ENCODE peak calls at places on chromosome 22, in four cellular contexts. One of them, this sample, is unnamed.

GRCh38 chr22:19597399-19597735 is 73.2 kb upstream of the CLDN5 start:
- DNase-seq in sigmoid colon: no peak
- DNase-seq in stomach: no peak
- DNase-seq in tibial nerve: no peak
- DNase-seq in this sample: no peak

GRCh38 chr22:43812149-43812842 is at the start of gene EFCAB6:
- DNase-seq in stomach: peak; percentile 96
- DNase-seq in tibial nerve: peak; percentile 88
- DNase-seq in sigmoid colon: peak; percentile 96
- DNase-seq in this sample: peak; percentile 95

GRCh38 chr22:20000246-20001081 is 16.2 kb downstream of the ARVCF start:
- DNase-seq in stomach: no peak
- DNase-seq in tibial nerve: no peak
- DNase-seq in sigmoid colon: no peak
- DNase-seq in this sample: no peak

GRCh38 chr22:46982635-46983034 is 220.2 kb downstream of the TBC1D22A start:
- DNase-seq in tibial nerve: no peak
- DNase-seq in stomach: no peak
- DNase-seq in sigmoid colon: no peak
- DNase-seq in this sample: no peak

GRCh38 chr22:25475554-25476022 is 88.9 kb upstream of the GRK3 start:
- DNase-seq in stomach: no peak
- DNase-seq in tibial nerve: no peak
- DNase-seq in sigmoid colon: peak; percentile 72
- DNase-seq in this sample: no peak

GRCh38 chr22:23684051-23684450 is 6.8 kb upstream of the RGL4 start:
- DNase-seq in sigmoid colon: no peak
- DNase-seq in stomach: peak; percentile 16
- DNase-seq in tibial nerve: peak; percentile 7
- DNase-seq in this sample: peak; percentile 55

GRCh38 chr22:45602004-45602733 is 69.5 kb upstream of the ATXN10 start:
- DNase-seq in stomach: no peak
- DNase-seq in sigmoid colon: peak; percentile 53
- DNase-seq in tibial nerve: no peak
- DNase-seq in this sample: no peak

GRCh38 chr22:50215297-50216049 is 14.7 kb downstream of the SELENOO start:
- DNase-seq in tibial nerve: no peak
- DNase-seq in sigmoid colon: peak; percentile 57
- DNase-seq in stomach: no peak
- DNase-seq in this sample: peak; percentile 58

GRCh38 chr22:44424867-44425351 is 73.1 kb downstream of the RTL6 start:
- DNase-seq in stomach: no peak
- DNase-seq in tibial nerve: no peak
- DNase-seq in sigmoid colon: peak; percentile 30
- DNase-seq in this sample: no peak

GRCh38 chr22:19199479-19199878 is 20.9 kb upstream of the SLC25A1 start:
- DNase-seq in stomach: no peak
- DNase-seq in tibial nerve: no peak
- DNase-seq in sigmoid colon: peak; percentile 13
- DNase-seq in this sample: no peak

GRCh38 chr22:22021160-22021750 is 38.7 kb upstream of the TOP3B start:
- DNase-seq in stomach: no peak
- DNase-seq in sigmoid colon: no peak
- DNase-seq in tibial nerve: no peak
- DNase-seq in this sample: no peak

GRCh38 chr22:42296381-42296853 is 26.0 kb upstream of the TCF20 start:
- DNase-seq in tibial nerve: no peak
- DNase-seq in sigmoid colon: peak; percentile 75
- DNase-seq in stomach: peak; percentile 30
- DNase-seq in this sample: peak; percentile 53

GRCh38 chr22:46024136-46024840 is 47.3 kb upstream of the WNT7B start:
- DNase-seq in stomach: no peak
- DNase-seq in tibial nerve: no peak
- DNase-seq in sigmoid colon: peak; percentile 48
- DNase-seq in this sample: no peak

GRCh38 chr22:36395922-36396321 is 8.2 kb upstream of the MYH9 start:
- DNase-seq in tibial nerve: no peak
- DNase-seq in sigmoid colon: no peak
- DNase-seq in stomach: no peak
- DNase-seq in this sample: no peak

GRCh38 chr22:26570864-26571525 is 18.9 kb downstream of the TPST2 start:
- DNase-seq in stomach: no peak
- DNase-seq in sigmoid colon: no peak
- DNase-seq in tibial nerve: no peak
- DNase-seq in this sample: no peak

GRCh38 chr22:21734540-21735197 is 925 bp downstream of the YPEL1 start:
- DNase-seq in tibial nerve: no peak
- DNase-seq in sigmoid colon: no peak
- DNase-seq in stomach: no peak
- DNase-seq in this sample: no peak

GRCh38 chr22:35092146-35092805 is 26.3 kb downstream of the ISX start:
- DNase-seq in stomach: no peak
- DNase-seq in sigmoid colon: peak; percentile 29
- DNase-seq in tibial nerve: no peak
- DNase-seq in this sample: no peak

GRCh38 chr22:49305966-49306631 is 521.6 kb downstream of the BRD1 start:
- DNase-seq in sigmoid colon: peak; percentile 21
- DNase-seq in tibial nerve: no peak
- DNase-seq in stomach: peak; percentile 13
- DNase-seq in this sample: no peak

GRCh38 chr22:45217806-45218205 is 22.9 kb downstream of the KIAA0930 start:
- DNase-seq in sigmoid colon: no peak
- DNase-seq in stomach: no peak
- DNase-seq in tibial nerve: no peak
- DNase-seq in this sample: no peak

GRCh38 chr22:21707677-21708076 is 27.9 kb downstream of the YPEL1 start:
- DNase-seq in sigmoid colon: no peak
- DNase-seq in tibial nerve: no peak
- DNase-seq in stomach: no peak
- DNase-seq in this sample: no peak

GRCh38 chr22:33520904-33521780 is 399.1 kb downstream of the LARGE1 start:
- DNase-seq in tibial nerve: no peak
- DNase-seq in sigmoid colon: no peak
- DNase-seq in stomach: no peak
- DNase-seq in this sample: no peak

GRCh38 chr22:42688241-42688913 is 32.3 kb downstream of the A4GALT start:
- DNase-seq in tibial nerve: peak; percentile 86
- DNase-seq in stomach: peak; percentile 85
- DNase-seq in sigmoid colon: peak; percentile 98
- DNase-seq in this sample: peak; percentile 90

GRCh38 chr22:22698263-22698750 is 53.9 kb downstream of the GGTLC2 start:
- DNase-seq in sigmoid colon: no peak
- DNase-seq in tibial nerve: no peak
- DNase-seq in stomach: no peak
- DNase-seq in this sample: no peak

GRCh38 chr22:45240137-45240809 is 421 bp downstream of the KIAA0930 start:
- DNase-seq in sigmoid colon: no peak
- DNase-seq in stomach: no peak
- DNase-seq in tibial nerve: no peak
- DNase-seq in this sample: peak; percentile 43

GRCh38 chr22:36365020-36365411 is 22.8 kb downstream of the MYH9 start:
- DNase-seq in tibial nerve: no peak
- DNase-seq in stomach: peak; percentile 65
- DNase-seq in sigmoid colon: peak; percentile 90
- DNase-seq in this sample: no peak

GRCh38 chr22:22460635-22461034 is 47.9 kb downstream of the ZNF280B start:
- DNase-seq in tibial nerve: no peak
- DNase-seq in stomach: no peak
- DNase-seq in sigmoid colon: no peak
- DNase-seq in this sample: no peak

GRCh38 chr22:30267382-30268302 is 991 bp upstream of the OSM start:
- DNase-seq in tibial nerve: no peak
- DNase-seq in stomach: no peak
- DNase-seq in sigmoid colon: no peak
- DNase-seq in this sample: no peak

GRCh38 chr22:17272511-17272991 is 53.3 kb upstream of the ADA2 start:
- DNase-seq in sigmoid colon: peak; percentile 27
- DNase-seq in tibial nerve: no peak
- DNase-seq in stomach: no peak
- DNase-seq in this sample: no peak

GRCh38 chr22:29641781-29642355 is 38.4 kb downstream of the NF2 start:
- DNase-seq in sigmoid colon: no peak
- DNase-seq in stomach: no peak
- DNase-seq in tibial nerve: no peak
- DNase-seq in this sample: no peak

GRCh38 chr22:29917052-29917902 is 34.3 kb downstream of the MTMR3 start:
- DNase-seq in tibial nerve: no peak
- DNase-seq in stomach: no peak
- DNase-seq in sigmoid colon: peak; percentile 69
- DNase-seq in this sample: peak; percentile 64

GRCh38 chr22:30230330-30230729 is 16.2 kb downstream of the LIF start:
- DNase-seq in stomach: no peak
- DNase-seq in sigmoid colon: no peak
- DNase-seq in tibial nerve: no peak
- DNase-seq in this sample: no peak

GRCh38 chr22:23282089-23282501 is 101.8 kb downstream of the BCR start:
- DNase-seq in stomach: peak; percentile 81
- DNase-seq in sigmoid colon: peak; percentile 94
- DNase-seq in tibial nerve: peak; percentile 69
- DNase-seq in this sample: peak; percentile 53

GRCh38 chr22:23532756-23533155 is 47.3 kb downstream of the IGLL1 start:
- DNase-seq in tibial nerve: no peak
- DNase-seq in sigmoid colon: peak; percentile 54
- DNase-seq in stomach: no peak
- DNase-seq in this sample: peak; percentile 32

GRCh38 chr22:37485006-37485713 is 1.0 kb downstream of the MFNG start:
- DNase-seq in tibial nerve: no peak
- DNase-seq in stomach: no peak
- DNase-seq in sigmoid colon: no peak
- DNase-seq in this sample: no peak

GRCh38 chr22:37487129-37487528 is 945 bp upstream of the MFNG start:
- DNase-seq in tibial nerve: no peak
- DNase-seq in sigmoid colon: no peak
- DNase-seq in stomach: no peak
- DNase-seq in this sample: no peak

GRCh38 chr22:37487559-37487958 is 1.4 kb upstream of the MFNG start:
- DNase-seq in sigmoid colon: no peak
- DNase-seq in tibial nerve: no peak
- DNase-seq in stomach: no peak
- DNase-seq in this sample: no peak

GRCh38 chr22:37485714-37486223 is 415 bp downstream of the MFNG start:
- DNase-seq in stomach: no peak
- DNase-seq in tibial nerve: no peak
- DNase-seq in sigmoid colon: no peak
- DNase-seq in this sample: no peak

DNA sequence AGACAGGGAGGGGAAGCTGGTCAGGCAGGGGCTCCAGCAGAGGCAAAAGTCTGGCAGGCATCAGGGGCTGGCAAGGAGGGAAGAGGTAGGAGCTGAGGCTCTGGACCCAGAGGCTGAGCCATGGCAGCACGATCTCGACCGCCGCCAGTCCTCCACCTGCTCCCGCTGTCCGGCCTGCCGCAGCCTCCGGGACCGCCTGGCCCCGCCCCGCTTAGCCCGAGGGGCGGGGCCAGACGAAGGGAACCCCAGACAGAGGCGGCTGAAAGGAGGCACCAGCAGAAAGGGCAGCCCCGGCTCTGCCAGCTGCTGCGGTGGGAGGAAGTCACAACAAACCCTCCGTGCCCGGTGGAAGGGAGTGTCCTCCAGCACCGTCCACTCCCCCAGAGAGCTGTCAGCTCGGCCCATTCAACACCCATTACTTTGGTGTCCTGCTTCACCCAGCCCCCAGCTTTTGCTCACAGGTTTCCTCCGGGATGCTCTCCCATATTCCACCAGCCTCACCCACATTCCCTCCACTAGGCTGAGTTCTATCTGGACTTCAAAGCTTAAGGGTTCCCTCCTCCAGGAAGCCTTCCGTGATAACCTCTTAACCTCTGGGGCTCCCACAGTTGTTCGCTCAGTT is at the start of gene MFNG:
- DNase-seq in stomach: peak; percentile 78
- DNase-seq in sigmoid colon: peak; percentile 77
- DNase-seq in tibial nerve: peak; percentile 36
- DNase-seq in this sample: peak; percentile 54
- TF ChIP-seq CTCF in stomach: no peak
- TF ChIP-seq CTCF in sigmoid colon: no peak
- TF ChIP-seq CTCF in tibial nerve: no peak
- TF ChIP-seq CTCF in this sample: no peak

GRCh38 chr22:40436460-40437431 is 66.4 kb downstream of the SGSM3 start:
- DNase-seq in sigmoid colon: no peak
- DNase-seq in tibial nerve: no peak
- DNase-seq in stomach: no peak
- DNase-seq in this sample: peak; percentile 63
- TF ChIP-seq EP300 in sigmoid colon: no peak
- TF ChIP-seq EP300 in tibial nerve: no peak
- TF ChIP-seq EP300 in stomach: no peak
- TF ChIP-seq EP300 in this sample: no peak

DNA sequence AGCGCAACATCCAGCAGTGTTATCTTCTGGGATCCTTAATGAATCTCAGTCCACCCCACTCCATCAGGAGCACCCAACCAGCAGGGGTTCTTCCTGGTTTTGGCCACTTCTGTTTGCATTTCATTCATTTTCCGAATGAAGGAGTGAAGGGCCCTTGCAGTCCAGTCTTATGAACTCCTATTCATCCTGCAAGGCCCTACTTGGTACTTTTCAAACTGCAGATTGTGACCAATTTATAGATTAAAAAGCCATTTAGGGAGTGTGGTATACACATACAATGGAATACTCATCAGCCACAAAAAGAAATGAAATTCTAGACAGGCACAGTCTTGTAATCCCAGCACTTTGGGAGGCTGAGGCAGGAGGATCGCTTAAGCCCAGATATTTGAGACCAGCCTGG is 10.2 kb upstream of the MN1 start:
- DNase-seq in sigmoid colon: no peak
- DNase-seq in stomach: no peak
- DNase-seq in tibial nerve: no peak
- DNase-seq in this sample: no peak
- H3K4me1 ChIP-seq in sigmoid colon: peaks cover 15% of the 10 kb centered on the region
- H3K4me1 ChIP-seq in stomach: peaks cover 24% of the 10 kb centered on the region
- H3K4me1 ChIP-seq in tibial nerve: no peaks in the 10 kb centered on the region
- H3K4me1 ChIP-seq in this sample: peaks cover 8% of the 10 kb centered on the region

DNA sequence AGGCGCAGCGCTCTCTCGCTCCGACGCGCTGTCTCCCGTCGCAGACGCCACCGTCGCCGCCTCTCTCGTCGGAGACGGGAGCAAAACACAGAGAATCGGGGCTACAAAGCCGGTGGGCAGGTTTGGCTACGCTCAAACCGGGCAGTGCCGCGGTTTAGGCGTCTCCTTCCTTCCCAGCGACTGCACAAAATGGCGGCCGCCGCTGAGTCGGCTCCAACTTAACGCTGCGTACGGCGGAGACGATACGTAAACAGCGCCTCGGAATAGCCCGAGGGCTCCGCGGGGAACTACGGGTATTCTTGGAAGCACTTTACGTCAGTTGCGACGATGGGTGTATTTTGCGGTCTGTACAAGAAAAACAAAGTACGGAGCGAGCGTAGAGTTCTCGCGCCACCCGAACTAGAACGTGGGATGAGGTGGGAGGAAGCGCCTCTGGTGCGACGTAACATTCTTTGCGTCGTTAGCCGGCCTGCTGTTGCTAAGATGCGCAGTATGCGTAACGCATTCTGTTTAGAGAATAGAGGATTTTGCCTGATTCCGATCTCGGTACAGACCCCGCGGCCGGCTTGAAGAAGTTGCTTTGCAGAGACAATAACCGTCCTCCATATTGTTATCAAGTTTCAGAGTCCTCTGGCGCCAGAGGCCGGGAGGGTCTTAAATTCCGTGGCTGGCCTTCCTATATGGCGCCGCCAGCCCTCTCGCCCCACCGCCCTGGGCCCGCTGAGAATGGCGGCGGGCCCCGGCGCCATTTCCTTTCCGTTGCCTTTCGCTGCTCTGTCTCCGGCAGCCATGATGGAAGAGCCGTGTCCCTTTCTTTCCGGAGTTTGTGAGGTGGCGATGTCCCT is at the start of gene DDX17:
- DNase-seq in sigmoid colon: peak; percentile 98
- DNase-seq in stomach: peak; percentile 96
- DNase-seq in tibial nerve: peak; percentile 88
- DNase-seq in this sample: peak; percentile 96
- TF ChIP-seq CTCF in sigmoid colon: no peak
- TF ChIP-seq CTCF in stomach: no peak
- TF ChIP-seq CTCF in tibial nerve: no peak
- TF ChIP-seq CTCF in this sample: peak; percentile 47